ENCODE peak calls at places on chromosome 21, in ten cellular contexts. S is sigmoid colon, R is GM23338, G is esophagus muscularis mucosa, O is spleen, J is vagina, T is HCT116, A is GM12878, I is GM12891, E is transverse colon. L is an unnamed sample.
A peak's percentile ranks its signal among the peaks of the same experiment; 100 is the strongest.

GRCh38 chr21:32916522-32917099 is 109.1 kb upstream of the OLIG2 start:
- DNase-seq in S (no peak), R (peak; percentile 37), G (no peak), O (no peak), J (no peak), T (peak; percentile 15), A (no peak), I (no peak), E (no peak), L (no peak)

GRCh38 chr21:15731243-15731613 is 1.4 kb downstream of the USP25 start:
- DNase-seq in S (no peak), R (no peak), G (no peak), O (no peak), J (no peak), T (no peak), A (no peak), I (no peak), E (no peak), L (no peak)

GRCh38 chr21:25313891-25314646 is 293.2 kb downstream of the MRPL39 start:
- DNase-seq in S (no peak), R (no peak), G (no peak), O (no peak), J (no peak), T (no peak), A (no peak), I (no peak), E (no peak), L (no peak)

GRCh38 chr21:38165466-38166213 is 91.2 kb upstream of the KCNJ15 start:
- DNase-seq in S (no peak), R (no peak), G (peak; percentile 79), O (no peak), J (no peak), T (no peak), A (no peak), I (no peak), E (no peak), L (no peak)

GRCh38 chr21:16588433-16588860 is 858.7 kb downstream of the USP25 start:
- DNase-seq in S (peak; percentile 85), R (peak; percentile 71), G (no peak), O (no peak), J (no peak), T (no peak), A (no peak), I (no peak), E (peak; percentile 21), L (peak; percentile 58)

GRCh38 chr21:43890042-43890441 is 25.0 kb downstream of the AGPAT3 start:
- DNase-seq in S (peak; percentile 42), R (peak; percentile 80), G (no peak), O (peak; percentile 34), J (no peak), T (no peak), A (no peak), I (no peak), E (no peak), L (no peak)

GRCh38 chr21:43835061-43835460 is 30.0 kb upstream of the AGPAT3 start:
- DNase-seq in S (no peak), R (no peak), G (no peak), O (no peak), J (no peak), T (no peak), A (no peak), I (no peak), E (no peak), L (no peak)

GRCh38 chr21:32338209-32338921 is 39.7 kb downstream of the MRAP start:
- DNase-seq in S (no peak), R (no peak), G (no peak), O (no peak), J (no peak), T (no peak), A (no peak), I (no peak), E (no peak), L (no peak)

GRCh38 chr21:42706765-42707164 is 53.3 kb downstream of the PDE9A start:
- DNase-seq in S (peak; percentile 40), R (no peak), G (no peak), O (no peak), J (no peak), T (no peak), A (no peak), I (no peak), E (no peak), L (no peak)

GRCh38 chr21:31780944-31781343 is 49.0 kb upstream of the SCAF4 start:
- DNase-seq in S (no peak), R (peak; percentile 21), G (no peak), O (no peak), J (no peak), T (peak; percentile 47), A (no peak), I (no peak), E (no peak), L (no peak)

GRCh38 chr21:42534901-42535378 is 21.3 kb downstream of the SLC37A1 start:
- DNase-seq in S (no peak), R (no peak), G (no peak), O (no peak), J (no peak), T (no peak), A (peak; percentile 80), I (no peak), E (peak; percentile 19), L (no peak)

GRCh38 chr21:39637971-39638628 is 25.4 kb downstream of the B3GALT5 start:
- DNase-seq in S (no peak), R (no peak), G (peak; percentile 74), O (no peak), J (no peak), T (no peak), A (no peak), I (no peak), E (peak; percentile 38), L (no peak)

GRCh38 chr21:39088831-39089380 is 94.3 kb downstream of the PSMG1 start:
- DNase-seq in S (no peak), R (no peak), G (no peak), O (peak; percentile 79), J (peak; percentile 84), T (no peak), A (no peak), I (no peak), E (no peak), L (no peak)

GRCh38 chr21:21101911-21102310 is 103.7 kb downstream of the NCAM2 start:
- DNase-seq in S (no peak), R (peak; percentile 76), G (no peak), O (no peak), J (no peak), T (no peak), A (no peak), I (no peak), E (no peak), L (no peak)

GRCh38 chr21:42527489-42528158 is 14.0 kb downstream of the SLC37A1 start:
- DNase-seq in S (no peak), R (no peak), G (no peak), O (no peak), J (no peak), T (no peak), A (peak; percentile 80), I (no peak), E (no peak), L (no peak)

GRCh38 chr21:42755766-42756579 is 102.6 kb downstream of the PDE9A start:
- DNase-seq in S (no peak), R (no peak), G (no peak), O (peak; percentile 68), J (no peak), T (no peak), A (no peak), I (no peak), E (no peak), L (no peak)

GRCh38 chr21:38645282-38645681 is 147.0 kb upstream of the ERG start:
- DNase-seq in S (no peak), R (no peak), G (peak; percentile 70), O (no peak), J (no peak), T (no peak), A (no peak), I (no peak), E (no peak), L (no peak)

GRCh38 chr21:35026617-35027557 is 22.2 kb downstream of the RUNX1 start:
- DNase-seq in S (peak; percentile 71), R (peak; percentile 83), G (no peak), O (peak; percentile 98), J (no peak), T (no peak), A (no peak), I (peak; percentile 48), E (peak; percentile 71), L (no peak)
- TF ChIP-seq POLR2AphosphoS5 in S (no peak), R (no peak), G (no peak), O (peak; percentile 86), J (no peak), T (no peak), A (no peak), I (no peak), E (no peak), L (no peak)

DNA sequence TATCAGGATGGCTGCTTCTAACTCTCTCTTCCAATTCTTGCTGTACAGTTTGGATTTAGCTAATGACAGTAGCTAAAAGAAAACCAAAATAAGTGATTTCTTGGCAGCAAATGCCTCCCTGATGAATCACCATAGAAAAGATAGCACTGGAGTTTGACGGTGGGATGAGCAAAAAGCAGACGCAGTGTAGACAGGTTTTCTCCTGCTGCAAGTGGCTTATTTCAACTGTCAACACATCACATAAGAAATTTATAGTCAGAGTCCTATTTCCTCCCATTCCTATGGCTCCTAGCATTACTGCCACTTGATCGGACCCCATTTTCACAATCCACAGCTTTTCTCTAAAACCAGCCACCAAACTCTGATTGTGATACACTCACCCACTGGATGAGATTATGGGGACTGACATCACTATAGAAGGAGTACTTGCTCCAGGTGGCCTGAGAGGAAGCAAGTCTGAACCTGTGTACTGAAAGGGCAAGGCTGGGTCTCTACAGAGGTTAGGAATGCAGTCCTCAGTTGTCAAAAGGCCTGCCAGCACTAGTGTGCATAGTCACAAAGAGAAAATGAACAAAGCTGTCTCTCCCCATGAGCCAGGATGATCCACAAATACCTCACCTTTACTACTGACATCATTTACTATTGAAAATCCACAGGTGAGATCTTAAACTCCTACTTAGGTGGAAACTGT is 359.8 kb downstream of the LTN1 start:
- DNase-seq in S (no peak), R (peak; percentile 24), G (no peak), O (no peak), J (no peak), T (no peak), A (no peak), I (no peak), E (no peak), L (no peak)
- TF ChIP-seq POLR2AphosphoS5 in S (no peak), R (no peak), G (no peak), O (no peak), J (peak; percentile 23), T (no peak), A (no peak), I (no peak), E (no peak), L (no peak)

GRCh38 chr21:37032877-37033471 is 26.5 kb downstream of the RIPPLY3 start:
- DNase-seq in S (peak; percentile 71), R (no peak), G (no peak), O (no peak), J (no peak), T (peak; percentile 51), A (no peak), I (no peak), E (no peak), L (no peak)
- TF ChIP-seq POLR2AphosphoS5 in S (peak; percentile 91), R (no peak), G (peak; percentile 57), O (no peak), J (no peak), T (no peak), A (no peak), I (no peak), E (peak; percentile 73), L (no peak)

DNA sequence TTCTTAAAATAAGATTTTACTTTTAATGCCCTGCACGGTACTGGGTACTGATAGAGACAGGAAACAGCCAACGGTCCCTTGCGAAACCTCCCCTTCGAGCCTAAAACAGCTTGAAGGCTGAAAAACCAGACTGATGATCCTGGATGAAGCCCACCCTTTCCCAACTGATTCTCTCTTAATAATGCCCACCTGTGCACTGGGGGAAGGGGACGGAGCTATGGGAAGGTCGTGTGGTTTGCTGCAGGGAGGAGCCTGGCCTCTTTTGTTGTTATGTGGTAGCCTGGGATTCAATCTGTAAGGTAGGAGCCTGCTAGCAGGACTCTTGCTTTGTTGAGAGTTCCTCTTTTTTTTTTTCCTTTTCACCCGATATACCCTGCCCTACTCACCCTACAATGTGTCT is 25.6 kb downstream of the SAMSN1 start:
- DNase-seq in S (no peak), R (peak; percentile 27), G (no peak), O (peak; percentile 77), J (no peak), T (no peak), A (no peak), I (no peak), E (no peak), L (no peak)
- TF ChIP-seq POLR2AphosphoS5 in S (no peak), R (no peak), G (no peak), O (peak; percentile 53), J (no peak), T (no peak), A (no peak), I (no peak), E (no peak), L (no peak)

L was measured in breast epithelium.